ENCODE peak calls at places on chromosomes 6 and 20, in ten cellular contexts. X, E, A, F, K, S, B, Z, T and W are unnamed samples.
A peak's percentile ranks its signal among the peaks of the same experiment; 100 is the strongest.

GRCh38 chr6:56144538-56145324 is 102.6 kb downstream of the COL21A1 start:
- DNase-seq in B (peak; percentile 88), S (no peak), T (no peak), X (no peak), E (no peak), Z (peak; percentile 74), K (no peak), F (no peak), A (peak; percentile 64), W (peak; percentile 36)

GRCh38 chr20:45911486-45912343 is at the start of gene PLTP:
- DNase-seq in X (peak; percentile 89), S (peak; percentile 78), A (peak; percentile 57), K (peak; percentile 80), B (peak; percentile 78), Z (peak; percentile 81), F (no peak), E (peak; percentile 89), T (peak; percentile 48), W (peak; percentile 66)

GRCh38 chr20:19692100-19692499 is 66.0 kb upstream of the RIN2 start:
- DNase-seq in Z (peak; percentile 23), B (peak; percentile 50), S (no peak), K (no peak), T (no peak), F (no peak), E (no peak), A (peak; percentile 62), X (no peak), W (peak; percentile 38)

GRCh38 chr20:2559641-2560040 is 23.3 kb downstream of the TMC2 start:
- DNase-seq in K (no peak), A (no peak), S (no peak), F (no peak), X (peak; percentile 25), B (no peak), E (no peak), T (no peak), Z (no peak), W (no peak)

GRCh38 chr6:125340175-125340835 is 38.5 kb upstream of the HDDC2 start:
- DNase-seq in E (no peak), X (no peak), F (no peak), A (no peak), K (no peak), Z (no peak), B (no peak), T (no peak), S (no peak), W (no peak)

GRCh38 chr20:63815613-63815862 is 15.5 kb downstream of the ZBTB46 start:
- DNase-seq in K (no peak), T (no peak), S (no peak), X (no peak), Z (no peak), A (no peak), E (no peak), F (no peak), B (no peak), W (no peak)

GRCh38 chr20:10848810-10849370 is 175.1 kb upstream of the JAG1 start:
- DNase-seq in A (peak; percentile 94), X (no peak), K (peak; percentile 30), E (no peak), B (peak; percentile 94), Z (peak; percentile 92), S (peak; percentile 24), T (no peak), F (peak; percentile 93), W (peak; percentile 94)

GRCh38 chr6:21679761-21680265 is 86.3 kb downstream of the SOX4 start:
- DNase-seq in A (peak; percentile 88), Z (peak; percentile 72), E (no peak), K (no peak), F (no peak), S (no peak), T (no peak), X (no peak), B (peak; percentile 80), W (peak; percentile 77)

GRCh38 chr6:101069191-101069795 is 188.2 kb upstream of the ASCC3 start:
- DNase-seq in K (no peak), T (no peak), S (no peak), E (no peak), A (no peak), Z (no peak), F (no peak), X (no peak), B (peak; percentile 1), W (peak; percentile 10)

GRCh38 chr6:136920858-136921520 is 1.1 kb upstream of the SLC35D3 start:
- DNase-seq in B (peak; percentile 40), E (peak; percentile 75), A (no peak), S (peak; percentile 27), X (peak; percentile 42), F (no peak), Z (peak; percentile 15), K (peak; percentile 43), T (no peak), W (peak; percentile 20)

GRCh38 chr6:28251648-28252506 is at the start of gene ZKSCAN4:
- DNase-seq in K (peak; percentile 79), Z (peak; percentile 95), X (peak; percentile 88), T (peak; percentile 96), S (peak; percentile 79), B (peak; percentile 87), E (peak; percentile 90), A (peak; percentile 92), F (peak; percentile 88), W (peak; percentile 92)

GRCh38 chr6:144289006-144289405 is 3.9 kb downstream of the UTRN start:
- DNase-seq in T (no peak), B (peak; percentile 56), F (no peak), E (no peak), S (no peak), Z (no peak), K (no peak), A (no peak), X (no peak), W (no peak)

GRCh38 chr20:3804254-3804751 is 8.2 kb downstream of the CDC25B start:
- DNase-seq in S (no peak), E (no peak), A (no peak), B (no peak), F (no peak), T (no peak), K (no peak), Z (peak; percentile 37), X (no peak), W (no peak)

GRCh38 chr6:21873562-21873961 is 280.0 kb downstream of the SOX4 start:
- DNase-seq in T (no peak), F (no peak), A (peak; percentile 96), K (no peak), B (peak; percentile 94), S (no peak), E (no peak), X (no peak), Z (peak; percentile 97), W (no peak)

GRCh38 chr6:31308050-31308844 is 36.4 kb upstream of the HLA-C start:
- DNase-seq in B (peak; percentile 10), S (no peak), K (peak; percentile 91), E (no peak), T (peak; percentile 52), Z (no peak), X (peak; percentile 10), F (no peak), A (no peak), W (no peak)

DNA sequence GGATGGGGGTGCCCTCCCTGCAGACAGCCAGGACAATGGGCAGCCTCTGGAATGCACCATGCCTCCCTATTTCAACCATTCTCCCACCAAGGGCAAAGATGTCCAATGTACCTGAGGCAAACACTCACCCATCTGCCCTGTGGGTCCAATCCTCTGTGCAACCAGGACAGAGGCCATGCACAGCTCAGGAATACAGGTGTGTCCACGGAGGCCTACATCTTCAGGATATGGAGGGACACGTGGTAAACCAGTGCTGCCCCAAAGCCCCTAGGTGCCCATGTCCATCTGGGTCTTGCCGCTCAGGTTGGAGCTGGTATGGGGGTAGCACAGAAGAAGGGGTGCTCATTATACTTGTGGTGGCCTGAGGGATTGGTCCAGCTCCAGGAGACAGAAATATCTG is 20.4 kb upstream of the TAF8 start:
- DNase-seq in K (no peak), Z (no peak), B (no peak), S (no peak), A (no peak), E (no peak), T (no peak), X (no peak), F (no peak), W (no peak)
- H3K9ac ChIP-seq in K (no peak overlapping the region), Z (no peak overlapping the region), B (no peak overlapping the region), S (no peak overlapping the region), A (no peak overlapping the region), E (no peak overlapping the region), T (peak overlapping the region; percentile 75), X (no peak overlapping the region), F (no peak overlapping the region), W (no peak overlapping the region)

DNA sequence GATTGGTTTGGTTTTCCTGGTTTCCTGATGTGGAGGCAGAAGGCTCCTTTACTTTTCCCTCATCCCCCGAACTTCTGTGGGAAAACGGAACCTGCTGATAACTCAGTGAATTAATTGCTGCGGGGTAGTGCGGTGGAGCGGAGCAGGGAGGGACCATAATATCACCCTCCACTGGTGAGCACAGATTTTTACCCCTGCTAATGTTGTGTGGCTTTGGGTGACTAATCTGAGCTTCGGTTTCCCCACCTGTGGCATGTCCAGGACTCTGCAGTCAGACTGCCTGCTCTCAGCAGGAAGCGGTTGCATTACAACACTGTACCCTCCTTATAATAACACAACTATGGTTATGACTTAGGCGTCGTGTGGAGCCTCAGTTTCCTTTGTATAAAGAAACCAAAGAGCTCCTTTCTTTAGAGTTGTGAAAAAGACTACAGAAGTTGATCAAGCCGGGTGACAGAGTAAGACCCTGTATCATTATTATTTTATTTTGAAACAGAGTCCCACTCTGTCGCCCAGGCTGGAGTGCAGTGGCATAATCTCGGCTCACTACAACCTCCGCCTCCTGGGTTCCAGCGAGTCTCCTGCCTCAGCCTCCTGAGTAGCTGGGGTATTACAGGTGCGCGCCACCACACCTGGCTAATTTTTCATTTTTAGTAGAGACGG is 2.2 kb upstream of the ID1 start:
- DNase-seq in B (peak; percentile 94), K (no peak), S (no peak), T (no peak), Z (peak; percentile 76), F (peak; percentile 66), X (no peak), E (no peak), A (peak; percentile 89), W (peak; percentile 71)
- H3K4me1 ChIP-seq in B (peaks cover 25% of the 10 kb centered on the region), K (peaks cover 2% of the 10 kb centered on the region), S (peaks cover 19% of the 10 kb centered on the region), T (peaks cover 43% of the 10 kb centered on the region), Z (peaks cover 13% of the 10 kb centered on the region), F (peaks cover 33% of the 10 kb centered on the region), X (peaks cover 17% of the 10 kb centered on the region), E (peaks cover 12% of the 10 kb centered on the region), A (peaks cover 16% of the 10 kb centered on the region), W (peaks cover 20% of the 10 kb centered on the region)

DNA sequence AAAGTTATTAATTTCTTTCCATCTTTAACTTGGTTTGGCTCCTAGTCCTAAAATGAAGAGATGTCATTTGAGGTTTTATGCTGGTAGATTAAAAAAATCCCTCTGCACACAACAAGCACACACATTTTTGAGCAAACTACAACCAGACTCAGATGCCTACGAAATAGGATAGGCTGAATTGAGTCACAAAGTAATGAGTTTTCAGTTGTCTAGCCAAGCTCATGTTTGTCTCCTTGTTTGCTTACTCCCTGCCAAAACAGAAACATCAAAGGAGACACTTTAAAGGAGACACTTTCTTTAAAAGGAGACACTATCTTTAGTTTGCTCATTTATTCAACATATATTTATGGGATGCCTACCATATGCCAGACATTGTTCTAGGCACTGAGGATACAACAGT is 56.2 kb downstream of the TPBG start:
- DNase-seq in F (no peak), B (peak; percentile 56), S (no peak), X (no peak), K (no peak), E (no peak), T (no peak), A (no peak), Z (no peak), W (peak; percentile 8)
- H3K9ac ChIP-seq in F (no peak overlapping the region), B (no peak overlapping the region), S (no peak overlapping the region), X (no peak overlapping the region), K (no peak overlapping the region), E (no peak overlapping the region), T (no peak overlapping the region), A (no peak overlapping the region), Z (no peak overlapping the region), W (no peak overlapping the region)

GRCh38 chr6:25054469-25054868 is 118.7 kb upstream of the RIPOR2 start:
- DNase-seq in K (no peak), Z (peak; percentile 76), B (peak; percentile 88), F (no peak), E (no peak), S (no peak), T (no peak), A (peak; percentile 88), X (no peak), W (peak; percentile 61)
- H3K4me1 ChIP-seq in K (no peaks in the 10 kb centered on the region), Z (peaks cover 8% of the 10 kb centered on the region), B (peaks cover 32% of the 10 kb centered on the region), F (no peaks in the 10 kb centered on the region), E (peaks cover 33% of the 10 kb centered on the region), S (no peaks in the 10 kb centered on the region), T (no peaks in the 10 kb centered on the region), A (peaks cover 36% of the 10 kb centered on the region), X (peaks cover 6% of the 10 kb centered on the region), W (peaks cover 26% of the 10 kb centered on the region)